ENCODE peak calls at places on chromosomes 1 and 21, in four cellular contexts. G is foreskin fibroblast, F is type B pancreatic cell, T is tibial nerve. Y is an unnamed sample.

GRCh38 chr1:234970731-234971476 is 157.7 kb downstream of the TOMM20 start:
- DNase-seq in G (peak), F (no peak), T (peak), Y (peak)

GRCh38 chr1:207752456-207753132 is 740 bp downstream of the CD46 start:
- DNase-seq in G (no peak), F (no peak), T (no peak), Y (no peak)

GRCh38 chr21:15159382-15160020 is 94.7 kb upstream of the NRIP1 start:
- DNase-seq in G (no peak), F (no peak), T (no peak), Y (no peak)

GRCh38 chr1:29672955-29673507 is 436.7 kb downstream of the PTPRU start:
- DNase-seq in G (no peak), F (peak), T (no peak), Y (peak)

GRCh38 chr1:223533708-223534107 is 131.8 kb downstream of the CAPN8 start:
- DNase-seq in G (no peak), F (no peak), T (no peak), Y (no peak)

GRCh38 chr1:151189638-151190445 is at the start of gene VPS72:
- DNase-seq in G (peak), F (peak), T (peak), Y (peak)

GRCh38 chr1:172429324-172430127 is 9.0 kb downstream of the C1orf105 start:
- DNase-seq in G (peak), F (no peak), T (peak), Y (no peak)

GRCh38 chr1:198529414-198529813 is 11.1 kb downstream of the ATP6V1G3 start:
- DNase-seq in G (peak), F (no peak), T (no peak), Y (no peak)

GRCh38 chr1:174966000-174966572 is 33.7 kb upstream of the CACYBP start:
- DNase-seq in G (no peak), F (no peak), T (no peak), Y (no peak)

GRCh38 chr1:9086060-9086459 is 16.6 kb upstream of the SLC2A5 start:
- DNase-seq in G (no peak), F (no peak), T (no peak), Y (no peak)

GRCh38 chr1:34532113-34532512 is 222.7 kb upstream of the GJB5 start:
- DNase-seq in G (no peak), F (no peak), T (no peak), Y (no peak)

GRCh38 chr1:247627951-247628350 is 22.6 kb downstream of the OR2G3 start:
- DNase-seq in G (no peak), F (no peak), T (no peak), Y (no peak)

GRCh38 chr1:99580451-99580850 is 65.5 kb upstream of the PALMD start:
- DNase-seq in G (no peak), F (no peak), T (no peak), Y (no peak)

GRCh38 chr1:157856538-157856937 is 14.9 kb upstream of the CD5L start:
- DNase-seq in G (no peak), F (no peak), T (no peak), Y (no peak)

GRCh38 chr1:157862114-157863070 is 20.8 kb upstream of the CD5L start:
- DNase-seq in G (no peak), F (no peak), T (no peak), Y (no peak)
- TF ChIP-seq CTCF in G (no peak), F (no peak), T (no peak), Y (no peak)

GRCh38 chr1:229420224-229420623 is 13.7 kb downstream of the ACTA1 start:
- DNase-seq in G (no peak), F (no peak), T (no peak), Y (no peak)

GRCh38 chr1:229425564-229426159 is 8.2 kb downstream of the ACTA1 start:
- DNase-seq in G (no peak), F (no peak), T (no peak), Y (no peak)

GRCh38 chr1:229420765-229421164 is 13.1 kb downstream of the ACTA1 start:
- DNase-seq in G (no peak), F (no peak), T (no peak), Y (no peak)
- TF ChIP-seq CTCF in G (no peak), F (no peak), T (no peak), Y (no peak)

DNA sequence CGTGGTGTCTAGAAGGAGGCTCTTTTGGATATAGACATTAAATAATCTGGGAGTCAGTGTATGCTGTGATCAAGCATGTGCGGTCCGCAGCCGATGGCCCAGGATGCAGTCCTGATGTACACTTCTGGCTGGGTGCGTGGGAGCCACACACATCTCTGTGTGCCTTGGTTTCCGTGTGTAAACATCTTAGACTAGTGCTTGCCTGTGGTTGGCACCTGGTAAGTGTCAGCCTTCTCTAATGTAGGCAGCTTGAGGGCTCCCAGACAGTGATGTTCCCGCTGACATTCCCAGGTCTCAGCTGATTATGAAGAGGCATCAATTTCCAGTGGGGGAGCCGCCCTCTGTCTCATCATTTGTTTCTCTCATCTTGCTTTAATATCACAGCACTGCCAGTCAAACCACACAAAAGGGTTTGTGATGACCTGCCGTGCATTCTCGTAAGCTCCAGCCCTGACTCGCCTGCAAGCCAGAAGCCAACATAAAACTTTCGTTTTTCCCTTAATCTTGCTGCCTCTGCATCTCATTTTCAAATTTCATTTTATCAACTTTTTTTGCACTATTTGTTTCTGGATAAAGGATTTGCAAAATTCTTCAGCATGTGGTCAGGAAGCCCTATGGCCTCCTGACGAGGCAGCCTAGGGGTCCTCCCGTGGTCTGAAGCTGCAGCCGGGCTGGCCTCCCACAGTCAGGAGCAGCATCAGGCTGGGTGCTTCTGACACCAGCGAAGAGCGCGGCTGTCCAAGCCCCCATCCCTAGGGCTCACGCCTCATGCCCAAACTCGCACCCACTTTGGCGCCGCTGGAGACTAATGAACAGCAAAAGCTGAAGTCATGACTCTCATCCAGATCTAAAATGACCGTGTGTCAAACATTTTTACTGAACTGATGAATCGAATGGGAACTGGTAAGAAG is 28.1 kb downstream of the PDE9A start:
- DNase-seq in G (no peak), F (no peak), T (no peak), Y (no peak)
- TF ChIP-seq CTCF in G (no peak), F (no peak), T (no peak), Y (no peak)

GRCh38 chr1:195717651-195718050 is 890.6 kb downstream of the KCNT2 start:
- DNase-seq in G (peak), F (no peak), T (no peak), Y (no peak)
- TF ChIP-seq CTCF in G (peak), F (peak), T (no peak), Y (peak)

GRCh38 chr1:225517221-225517620 is 89.4 kb upstream of the LBR start:
- DNase-seq in G (no peak), F (no peak), T (no peak), Y (no peak)

GRCh38 chr1:225514671-225515081 is 86.8 kb upstream of the LBR start:
- DNase-seq in G (no peak), F (no peak), T (no peak), Y (no peak)

GRCh38 chr1:225520587-225521227 is 92.9 kb upstream of the LBR start:
- DNase-seq in G (no peak), F (no peak), T (no peak), Y (no peak)

GRCh38 chr1:225519166-225519863 is 91.5 kb upstream of the LBR start:
- DNase-seq in G (no peak), F (no peak), T (no peak), Y (no peak)

GRCh38 chr1:225517697-225518096 is 89.9 kb upstream of the LBR start:
- DNase-seq in G (no peak), F (no peak), T (no peak), Y (no peak)
- TF ChIP-seq CTCF in G (no peak), F (no peak), T (no peak), Y (peak)

GRCh38 chr1:85580046-85580411 is 532 bp upstream of the CCN1 start:
- DNase-seq in G (peak), F (no peak), T (peak), Y (no peak)

GRCh38 chr1:85581138-85581801 is 709 bp downstream of the CCN1 start:
- DNase-seq in G (peak), F (peak), T (peak), Y (peak)

GRCh38 chr1:85582687-85583354 is 2.3 kb downstream of the CCN1 start:
- DNase-seq in G (peak), F (no peak), T (no peak), Y (no peak)

GRCh38 chr1:85583355-85584263 is 3.0 kb downstream of the CCN1 start:
- DNase-seq in G (no peak), F (no peak), T (no peak), Y (no peak)

GRCh38 chr1:85581802-85582686 is 1.5 kb downstream of the CCN1 start:
- DNase-seq in G (peak), F (no peak), T (no peak), Y (no peak)
- TF ChIP-seq CTCF in G (peak), F (peak), T (no peak), Y (peak)

GRCh38 chr1:204302769-204303168 is 57.0 kb downstream of the PLEKHA6 start:
- DNase-seq in G (no peak), F (no peak), T (no peak), Y (no peak)

GRCh38 chr1:204308023-204308628 is 51.6 kb downstream of the PLEKHA6 start:
- DNase-seq in G (no peak), F (no peak), T (no peak), Y (no peak)

GRCh38 chr1:204304067-204304466 is 55.7 kb downstream of the PLEKHA6 start:
- DNase-seq in G (no peak), F (no peak), T (no peak), Y (no peak)

GRCh38 chr1:204306076-204306475 is 53.7 kb downstream of the PLEKHA6 start:
- DNase-seq in G (no peak), F (no peak), T (no peak), Y (no peak)

DNA sequence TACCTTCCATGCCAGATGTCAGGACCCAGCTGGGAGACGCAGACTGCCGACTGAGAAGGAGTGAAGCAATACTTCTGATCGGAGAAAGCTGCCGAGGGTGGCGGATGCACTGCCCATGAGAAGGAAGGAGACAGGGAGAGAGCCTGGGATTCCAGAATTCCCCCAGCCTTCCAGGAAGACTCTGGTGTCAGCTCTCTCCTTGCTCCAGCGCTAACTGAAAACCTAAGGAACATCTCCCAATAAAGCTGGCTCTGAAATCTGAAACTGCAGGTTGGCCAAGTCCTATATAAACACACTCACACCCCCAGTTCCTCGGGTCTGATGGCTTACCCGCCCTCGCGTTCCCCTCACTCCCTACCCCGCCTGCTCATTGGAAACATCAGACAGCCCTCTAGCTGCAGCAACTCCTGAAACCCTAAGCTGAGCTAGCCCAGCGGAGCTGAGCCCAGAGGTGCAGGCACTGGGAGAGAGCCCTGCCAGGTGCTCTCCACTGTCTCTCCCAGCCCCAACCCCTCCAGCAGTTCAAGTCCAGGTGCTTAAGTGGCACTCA is 52.3 kb downstream of the PLEKHA6 start:
- DNase-seq in G (peak), F (no peak), T (peak), Y (no peak)
- TF ChIP-seq CTCF in G (no peak), F (no peak), T (no peak), Y (peak)

GRCh38 chr1:31214316-31215082 is 25.2 kb downstream of the NKAIN1 start:
- DNase-seq in G (no peak), F (no peak), T (no peak), Y (no peak)
- TF ChIP-seq CTCF in G (no peak), F (no peak), T (no peak), Y (no peak)

GRCh38 chr1:214076004-214076320 is 88.2 kb downstream of the PROX1 start:
- DNase-seq in G (no peak), F (no peak), T (no peak), Y (no peak)

GRCh38 chr1:214074477-214074876 is 86.7 kb downstream of the PROX1 start:
- DNase-seq in G (no peak), F (no peak), T (no peak), Y (no peak)

GRCh38 chr1:214075305-214076003 is 87.7 kb downstream of the PROX1 start:
- DNase-seq in G (no peak), F (no peak), T (no peak), Y (no peak)

GRCh38 chr1:214078950-214079349 is 91.2 kb downstream of the PROX1 start:
- DNase-seq in G (no peak), F (no peak), T (no peak), Y (no peak)

GRCh38 chr1:214076341-214077035 is 88.7 kb downstream of the PROX1 start:
- DNase-seq in G (no peak), F (no peak), T (peak), Y (no peak)
- TF ChIP-seq CTCF in G (no peak), F (no peak), T (no peak), Y (no peak)

Y was measured in osteocyte.